ENCODE peak calls at places on chromosomes 5 and 9, in six cellular contexts. U is endothelial cell, W is GM20000, V is progenitor cell of endocrine pancreas, Q is kidney epithelial cell, P is A549. J is an unnamed sample.

GRCh38 chr9:69571032-69571431 is 101.1 kb downstream of the APBA1 start:
- DNase-seq in U (no peak), P (no peak), W (no peak), V (no peak), Q (no peak), J (no peak)

GRCh38 chr5:176611435-176611834 is 1.5 kb upstream of the GPRIN1 start:
- DNase-seq in P (peak), Q (peak), U (peak), V (peak), W (peak), J (no peak)

GRCh38 chr9:135522931-135523330 is 1.7 kb downstream of the LCN1 start:
- DNase-seq in W (no peak), Q (no peak), U (no peak), P (no peak), V (no peak), J (no peak)

GRCh38 chr5:170907758-170908157 is 45.9 kb downstream of the RANBP17 start:
- DNase-seq in Q (no peak), P (no peak), U (no peak), W (no peak), V (no peak), J (no peak)

GRCh38 chr9:107989544-107989943 is 500.0 kb upstream of the KLF4 start:
- DNase-seq in W (no peak), V (no peak), U (no peak), P (no peak), Q (no peak), J (no peak)

GRCh38 chr9:133237271-133237731 is 28.3 kb upstream of the OBP2B start:
- DNase-seq in W (no peak), V (no peak), U (no peak), Q (no peak), P (no peak), J (no peak)

GRCh38 chr9:3807601-3808000 is 281.8 kb upstream of the RFX3 start:
- DNase-seq in P (no peak), V (no peak), U (no peak), W (no peak), Q (no peak), J (no peak)

GRCh38 chr5:78075301-78075700 is 219.2 kb downstream of the AP3B1 start:
- DNase-seq in V (no peak), P (no peak), Q (no peak), W (no peak), U (no peak), J (no peak)

GRCh38 chr5:165559645-165560044 is 2054.2 kb downstream of the MAT2B start:
- DNase-seq in P (no peak), V (no peak), W (no peak), U (no peak), Q (no peak), J (no peak)

GRCh38 chr5:41435276-41435675 is 75.1 kb downstream of the PLCXD3 start:
- DNase-seq in U (no peak), P (no peak), V (no peak), Q (no peak), W (no peak), J (no peak)

GRCh38 chr5:90657030-90657429 is 98.4 kb downstream of the ADGRV1 start:
- DNase-seq in W (no peak), P (no peak), Q (no peak), U (no peak), V (no peak), J (no peak)

GRCh38 chr5:122844136-122844915 is 1.1 kb upstream of the SNX24 start:
- DNase-seq in U (peak), W (peak), P (no peak), V (no peak), Q (no peak), J (peak)

GRCh38 chr5:16600397-16600796 is 16.4 kb downstream of the RETREG1 start:
- DNase-seq in W (no peak), U (no peak), Q (no peak), V (no peak), P (no peak), J (no peak)

GRCh38 chr5:95647331-95647659 is 718 bp downstream of the RFESD start:
- DNase-seq in P (no peak), Q (no peak), U (no peak), V (no peak), W (no peak), J (no peak)

GRCh38 chr5:95644351-95645042 is 2.1 kb upstream of the RFESD start:
- DNase-seq in Q (no peak), P (peak), U (peak), W (peak), V (no peak), J (peak)

GRCh38 chr5:95643152-95643551 is 3.4 kb upstream of the RFESD start:
- DNase-seq in W (no peak), U (no peak), V (no peak), Q (no peak), P (no peak), J (no peak)

GRCh38 chr5:95647886-95648860 is 1.6 kb downstream of the RFESD start:
- DNase-seq in P (peak), W (no peak), V (no peak), U (no peak), Q (no peak), J (no peak)

GRCh38 chr5:95646569-95647330 is at the start of gene RFESD:
- DNase-seq in U (peak), W (peak), V (peak), Q (peak), P (peak), J (peak)
- TF ChIP-seq CTCF in U (no peak), W (no peak), V (peak), Q (no peak), P (no peak), J (no peak)

DNA sequence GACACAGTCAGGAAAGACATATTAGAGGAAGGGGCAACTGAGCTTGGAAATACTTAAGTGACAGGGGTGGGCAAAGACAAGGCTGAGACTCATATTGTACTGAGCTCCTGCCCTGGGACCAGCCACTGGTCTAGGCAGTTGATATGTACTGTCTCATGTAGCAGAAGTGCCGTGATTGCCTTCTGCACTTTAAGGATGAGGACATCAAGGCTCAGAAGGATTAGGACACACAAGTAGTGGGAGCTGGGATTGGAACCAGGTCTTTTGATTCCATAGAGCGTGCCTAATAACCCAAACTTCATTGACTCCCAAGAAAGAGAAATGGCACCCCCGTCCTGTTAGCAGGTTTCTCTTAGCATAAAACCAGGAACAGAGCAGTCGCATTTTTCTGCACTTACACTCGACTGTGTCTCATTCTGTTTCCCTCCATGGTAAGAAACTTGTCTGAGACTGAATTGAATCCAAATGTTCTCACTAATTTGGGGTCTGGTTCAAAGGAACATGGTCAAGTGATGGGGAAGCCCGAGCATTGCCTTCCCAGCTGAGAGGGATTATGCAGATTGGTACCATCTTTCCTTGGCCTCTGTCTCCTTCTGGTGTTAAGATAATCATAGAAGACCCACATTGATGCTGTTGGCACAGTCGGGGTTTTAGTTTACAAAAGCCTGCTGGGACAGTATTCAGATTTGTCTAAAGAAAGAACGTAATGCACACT is 70.4 kb downstream of the ANGPTL2 start:
- DNase-seq in W (no peak), Q (no peak), U (no peak), V (no peak), P (no peak), J (no peak)
- TF ChIP-seq CTCF in W (no peak), Q (no peak), U (no peak), V (no peak), P (no peak), J (no peak)

GRCh38 chr5:38800044-38800443 is 45.8 kb upstream of the OSMR start:
- DNase-seq in U (no peak), Q (no peak), P (no peak), V (no peak), W (no peak), J (no peak)
- TF ChIP-seq CTCF in U (no peak), Q (no peak), P (no peak), V (no peak), W (no peak), J (no peak)

DNA sequence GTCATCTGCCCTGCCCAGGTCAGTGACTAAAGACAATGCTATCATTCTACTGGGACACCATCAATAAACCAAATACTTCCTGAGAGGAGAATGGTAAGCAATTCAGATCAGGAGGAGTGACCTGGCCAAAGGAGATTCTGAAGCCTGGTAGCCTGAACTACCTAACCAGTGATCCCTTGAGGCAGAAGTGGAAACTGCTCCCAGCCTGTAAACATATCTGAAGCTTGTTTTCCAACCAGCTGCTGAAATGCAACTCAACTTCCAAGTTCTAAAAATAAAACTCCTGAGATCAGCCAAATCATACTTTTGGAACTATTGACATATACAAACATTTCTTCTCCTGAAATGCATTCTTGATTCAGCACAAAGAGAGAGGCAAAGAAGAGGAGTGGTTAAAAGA is 204.1 kb downstream of the EBF1 start:
- DNase-seq in P (peak), V (no peak), W (no peak), Q (no peak), U (no peak), J (no peak)
- TF ChIP-seq CTCF in P (no peak), V (no peak), W (no peak), Q (no peak), U (peak), J (no peak)